ENCODE peak calls at places on chromosomes 2 and 18, in ten cellular contexts. One of them, this sample, is unnamed.

GRCh38 chr2:168660859-168661258 is 141.6 kb upstream of the NOSTRIN start:
- DNase-seq in pancreas: no peak
- DNase-seq in cardiac muscle cell: no peak
- DNase-seq in A549: no peak
- DNase-seq in HFFc6: no peak
- DNase-seq in fibroblast of lung: no peak
- DNase-seq in lower lobe of right lung: no peak
- DNase-seq in adrenal gland: no peak
- DNase-seq in choroid plexus epithelial cell: peak; percentile 37
- DNase-seq in keratinocyte: no peak
- DNase-seq in this sample: no peak

GRCh38 chr18:2853926-2854664 is 7.3 kb downstream of the EMILIN2 start:
- DNase-seq in pancreas: no peak
- DNase-seq in cardiac muscle cell: peak; percentile 77
- DNase-seq in A549: no peak
- DNase-seq in HFFc6: no peak
- DNase-seq in fibroblast of lung: no peak
- DNase-seq in lower lobe of right lung: no peak
- DNase-seq in adrenal gland: no peak
- DNase-seq in choroid plexus epithelial cell: no peak
- DNase-seq in keratinocyte: no peak
- DNase-seq in this sample: no peak

GRCh38 chr2:23596316-23596885 is 211.4 kb downstream of the KLHL29 start:
- DNase-seq in pancreas: no peak
- DNase-seq in cardiac muscle cell: no peak
- DNase-seq in A549: no peak
- DNase-seq in HFFc6: peak; percentile 54
- DNase-seq in fibroblast of lung: peak; percentile 74
- DNase-seq in lower lobe of right lung: no peak
- DNase-seq in adrenal gland: peak; percentile 86
- DNase-seq in choroid plexus epithelial cell: peak; percentile 10
- DNase-seq in keratinocyte: no peak
- DNase-seq in this sample: no peak

GRCh38 chr18:12315481-12315880 is 7.4 kb downstream of the TUBB6 start:
- DNase-seq in pancreas: no peak
- DNase-seq in cardiac muscle cell: no peak
- DNase-seq in A549: no peak
- DNase-seq in HFFc6: no peak
- DNase-seq in fibroblast of lung: no peak
- DNase-seq in lower lobe of right lung: no peak
- DNase-seq in adrenal gland: no peak
- DNase-seq in choroid plexus epithelial cell: no peak
- DNase-seq in keratinocyte: no peak
- DNase-seq in this sample: no peak

GRCh38 chr18:59516356-59517155 is 157.5 kb upstream of the LMAN1 start:
- DNase-seq in pancreas: no peak
- DNase-seq in cardiac muscle cell: peak; percentile 80
- DNase-seq in A549: peak; percentile 31
- DNase-seq in HFFc6: peak; percentile 74
- DNase-seq in fibroblast of lung: peak; percentile 81
- DNase-seq in lower lobe of right lung: no peak
- DNase-seq in adrenal gland: peak; percentile 88
- DNase-seq in choroid plexus epithelial cell: peak; percentile 88
- DNase-seq in keratinocyte: no peak
- DNase-seq in this sample: no peak

GRCh38 chr2:10566021-10566420 is 117.9 kb upstream of the ODC1 start:
- DNase-seq in pancreas: no peak
- DNase-seq in cardiac muscle cell: no peak
- DNase-seq in A549: no peak
- DNase-seq in HFFc6: peak; percentile 57
- DNase-seq in fibroblast of lung: peak; percentile 54
- DNase-seq in lower lobe of right lung: no peak
- DNase-seq in adrenal gland: no peak
- DNase-seq in choroid plexus epithelial cell: no peak
- DNase-seq in keratinocyte: no peak
- DNase-seq in this sample: no peak

GRCh38 chr2:210502997-210503621 is 26.6 kb upstream of the LANCL1 start:
- DNase-seq in pancreas: peak; percentile 53
- DNase-seq in cardiac muscle cell: peak; percentile 41
- DNase-seq in A549: peak; percentile 38
- DNase-seq in HFFc6: peak; percentile 51
- DNase-seq in fibroblast of lung: peak; percentile 33
- DNase-seq in lower lobe of right lung: no peak
- DNase-seq in adrenal gland: peak; percentile 61
- DNase-seq in choroid plexus epithelial cell: peak; percentile 71
- DNase-seq in keratinocyte: no peak
- DNase-seq in this sample: no peak

GRCh38 chr2:228048838-228049490 is 132.5 kb downstream of the SPHKAP start:
- DNase-seq in pancreas: no peak
- DNase-seq in cardiac muscle cell: peak; percentile 70
- DNase-seq in A549: peak; percentile 41
- DNase-seq in HFFc6: peak; percentile 57
- DNase-seq in fibroblast of lung: peak; percentile 19
- DNase-seq in lower lobe of right lung: no peak
- DNase-seq in adrenal gland: peak; percentile 28
- DNase-seq in choroid plexus epithelial cell: peak; percentile 69
- DNase-seq in keratinocyte: peak; percentile 23
- DNase-seq in this sample: peak; percentile 3

GRCh38 chr2:105497094-105497493 is 98.2 kb upstream of the FHL2 start:
- DNase-seq in pancreas: no peak
- DNase-seq in cardiac muscle cell: no peak
- DNase-seq in A549: no peak
- DNase-seq in HFFc6: no peak
- DNase-seq in fibroblast of lung: peak; percentile 39
- DNase-seq in lower lobe of right lung: no peak
- DNase-seq in adrenal gland: no peak
- DNase-seq in choroid plexus epithelial cell: no peak
- DNase-seq in keratinocyte: no peak
- DNase-seq in this sample: no peak

GRCh38 chr2:111711270-111711669 is 172.7 kb downstream of the ANAPC1 start:
- DNase-seq in pancreas: no peak
- DNase-seq in cardiac muscle cell: no peak
- DNase-seq in A549: no peak
- DNase-seq in HFFc6: no peak
- DNase-seq in fibroblast of lung: no peak
- DNase-seq in lower lobe of right lung: no peak
- DNase-seq in adrenal gland: no peak
- DNase-seq in choroid plexus epithelial cell: no peak
- DNase-seq in keratinocyte: no peak
- DNase-seq in this sample: no peak

GRCh38 chr2:123961576-123961975 is 63.5 kb upstream of the CNTNAP5 start:
- DNase-seq in pancreas: no peak
- DNase-seq in cardiac muscle cell: no peak
- DNase-seq in A549: no peak
- DNase-seq in HFFc6: no peak
- DNase-seq in fibroblast of lung: no peak
- DNase-seq in lower lobe of right lung: no peak
- DNase-seq in adrenal gland: no peak
- DNase-seq in choroid plexus epithelial cell: peak; percentile 3
- DNase-seq in keratinocyte: no peak
- DNase-seq in this sample: no peak

GRCh38 chr2:23312996-23313606 is 71.9 kb upstream of the KLHL29 start:
- DNase-seq in pancreas: no peak
- DNase-seq in cardiac muscle cell: peak; percentile 46
- DNase-seq in A549: peak; percentile 44
- DNase-seq in HFFc6: no peak
- DNase-seq in fibroblast of lung: no peak
- DNase-seq in lower lobe of right lung: no peak
- DNase-seq in adrenal gland: no peak
- DNase-seq in choroid plexus epithelial cell: peak; percentile 22
- DNase-seq in keratinocyte: no peak
- DNase-seq in this sample: no peak

GRCh38 chr18:25077933-25078707 is 273.8 kb downstream of the ZNF521 start:
- DNase-seq in pancreas: no peak
- DNase-seq in cardiac muscle cell: no peak
- DNase-seq in A549: no peak
- DNase-seq in HFFc6: no peak
- DNase-seq in fibroblast of lung: no peak
- DNase-seq in lower lobe of right lung: no peak
- DNase-seq in adrenal gland: no peak
- DNase-seq in choroid plexus epithelial cell: no peak
- DNase-seq in keratinocyte: no peak
- DNase-seq in this sample: no peak

GRCh38 chr2:68251855-68252406 is 401 bp downstream of the PPP3R1 start:
- DNase-seq in pancreas: peak; percentile 66
- DNase-seq in cardiac muscle cell: peak; percentile 56
- DNase-seq in A549: no peak
- DNase-seq in HFFc6: no peak
- DNase-seq in fibroblast of lung: no peak
- DNase-seq in lower lobe of right lung: peak; percentile 61
- DNase-seq in adrenal gland: peak; percentile 34
- DNase-seq in choroid plexus epithelial cell: no peak
- DNase-seq in keratinocyte: no peak
- DNase-seq in this sample: no peak

GRCh38 chr2:102301867-102302362 is 9.4 kb upstream of the IL1RL1 start:
- DNase-seq in pancreas: no peak
- DNase-seq in cardiac muscle cell: peak; percentile 53
- DNase-seq in A549: no peak
- DNase-seq in HFFc6: no peak
- DNase-seq in fibroblast of lung: no peak
- DNase-seq in lower lobe of right lung: no peak
- DNase-seq in adrenal gland: no peak
- DNase-seq in choroid plexus epithelial cell: peak; percentile 77
- DNase-seq in keratinocyte: no peak
- DNase-seq in this sample: no peak

GRCh38 chr2:215833531-215834162 is 179.7 kb downstream of the MREG start:
- DNase-seq in pancreas: no peak
- DNase-seq in cardiac muscle cell: no peak
- DNase-seq in A549: no peak
- DNase-seq in HFFc6: no peak
- DNase-seq in fibroblast of lung: peak; percentile 92
- DNase-seq in lower lobe of right lung: no peak
- DNase-seq in adrenal gland: no peak
- DNase-seq in choroid plexus epithelial cell: peak; percentile 96
- DNase-seq in keratinocyte: no peak
- DNase-seq in this sample: peak; percentile 9

GRCh38 chr2:178450574-178451429 is at the start of the genes PJVK and PRKRA:
- DNase-seq in pancreas: peak; percentile 99
- DNase-seq in cardiac muscle cell: peak; percentile 98
- DNase-seq in A549: peak; percentile 72
- DNase-seq in HFFc6: peak; percentile 92
- DNase-seq in fibroblast of lung: peak; percentile 96
- DNase-seq in lower lobe of right lung: peak; percentile 99
- DNase-seq in adrenal gland: peak; percentile 97
- DNase-seq in choroid plexus epithelial cell: peak; percentile 99
- DNase-seq in keratinocyte: peak; percentile 25
- DNase-seq in this sample: peak; percentile 80
- TF ChIP-seq CTCF in pancreas: no peak
- TF ChIP-seq CTCF in cardiac muscle cell: no peak
- TF ChIP-seq CTCF in A549: no peak
- TF ChIP-seq CTCF in HFFc6: peak; percentile 43
- TF ChIP-seq CTCF in fibroblast of lung: no peak
- TF ChIP-seq CTCF in lower lobe of right lung: no peak
- TF ChIP-seq CTCF in adrenal gland: no peak
- TF ChIP-seq CTCF in choroid plexus epithelial cell: no peak
- TF ChIP-seq CTCF in keratinocyte: no peak
- TF ChIP-seq CTCF in this sample: no peak

DNA sequence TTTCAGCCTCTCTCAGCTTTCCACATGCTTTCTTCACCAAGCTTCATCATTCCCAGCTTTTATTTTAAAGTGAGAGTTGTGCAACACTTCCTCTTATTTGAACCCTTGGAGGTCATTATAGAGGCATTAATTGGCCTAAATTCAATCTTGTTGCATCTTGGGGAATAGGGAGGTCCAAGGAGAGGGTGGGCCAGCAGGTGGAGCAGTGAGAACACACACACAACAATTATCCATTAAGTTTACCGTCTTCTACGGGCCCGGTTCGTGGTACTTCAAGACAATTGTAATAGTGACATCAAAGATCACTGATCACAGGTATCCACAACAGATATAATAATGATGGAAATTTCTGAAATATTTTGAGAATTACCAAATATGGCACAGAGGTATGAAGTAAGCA is 457.2 kb upstream of the SMIM21 start:
- DNase-seq in pancreas: no peak
- DNase-seq in cardiac muscle cell: no peak
- DNase-seq in A549: no peak
- DNase-seq in HFFc6: no peak
- DNase-seq in fibroblast of lung: no peak
- DNase-seq in lower lobe of right lung: no peak
- DNase-seq in adrenal gland: no peak
- DNase-seq in choroid plexus epithelial cell: no peak
- DNase-seq in keratinocyte: no peak
- DNase-seq in this sample: no peak
- TF ChIP-seq CTCF in pancreas: no peak
- TF ChIP-seq CTCF in cardiac muscle cell: no peak
- TF ChIP-seq CTCF in A549: no peak
- TF ChIP-seq CTCF in HFFc6: no peak
- TF ChIP-seq CTCF in fibroblast of lung: no peak
- TF ChIP-seq CTCF in lower lobe of right lung: no peak
- TF ChIP-seq CTCF in adrenal gland: no peak
- TF ChIP-seq CTCF in choroid plexus epithelial cell: no peak
- TF ChIP-seq CTCF in keratinocyte: no peak
- TF ChIP-seq CTCF in this sample: no peak

DNA sequence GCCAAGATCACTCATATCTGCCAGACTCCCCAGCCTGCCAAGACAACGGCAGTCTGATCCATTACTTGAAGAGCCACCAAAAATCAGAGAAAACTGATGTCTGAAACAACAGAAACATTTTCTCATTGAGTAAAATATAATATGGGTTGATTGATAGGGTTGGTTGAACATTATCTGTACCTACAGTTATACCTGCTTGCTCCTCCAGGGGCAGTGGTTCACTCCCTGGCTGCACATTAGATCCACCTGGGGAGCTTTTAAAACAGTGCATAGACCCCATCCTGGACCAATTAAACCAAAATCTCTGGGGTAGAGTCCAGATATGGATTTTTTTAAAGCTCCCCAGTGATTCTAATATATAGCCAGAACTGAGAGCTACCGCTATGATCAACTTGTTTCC is 43.6 kb upstream of the SLC14A2 start:
- DNase-seq in pancreas: no peak
- DNase-seq in cardiac muscle cell: no peak
- DNase-seq in A549: peak; percentile 5
- DNase-seq in HFFc6: no peak
- DNase-seq in fibroblast of lung: no peak
- DNase-seq in lower lobe of right lung: no peak
- DNase-seq in adrenal gland: no peak
- DNase-seq in choroid plexus epithelial cell: peak; percentile 11
- DNase-seq in keratinocyte: no peak
- DNase-seq in this sample: no peak
- TF ChIP-seq CTCF in pancreas: no peak
- TF ChIP-seq CTCF in cardiac muscle cell: peak; percentile 23
- TF ChIP-seq CTCF in A549: no peak
- TF ChIP-seq CTCF in HFFc6: peak; percentile 48
- TF ChIP-seq CTCF in fibroblast of lung: peak; percentile 16
- TF ChIP-seq CTCF in lower lobe of right lung: no peak
- TF ChIP-seq CTCF in adrenal gland: peak; percentile 17
- TF ChIP-seq CTCF in choroid plexus epithelial cell: peak; percentile 50
- TF ChIP-seq CTCF in keratinocyte: peak; percentile 60
- TF ChIP-seq CTCF in this sample: peak; percentile 16

DNA sequence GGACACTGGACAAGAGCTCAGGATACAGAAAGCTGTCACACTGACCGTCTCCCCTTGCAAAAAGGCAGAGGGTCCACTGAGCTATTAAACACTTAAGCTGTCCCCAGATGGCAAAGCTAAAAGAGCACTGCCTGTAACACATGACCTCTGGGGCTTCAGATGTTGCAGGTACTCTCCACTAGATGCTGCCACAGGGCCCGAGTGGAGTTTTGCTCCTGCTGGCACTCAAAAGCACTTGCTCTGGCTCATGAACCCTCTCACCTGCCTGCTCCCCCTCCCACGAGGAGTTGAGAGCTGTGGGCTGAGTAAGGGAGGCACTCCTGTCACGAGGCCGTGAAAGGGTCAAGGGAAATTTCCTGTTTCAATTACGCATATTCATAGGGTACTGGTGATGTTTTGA is 227.9 kb downstream of the PRKCE start:
- DNase-seq in pancreas: no peak
- DNase-seq in cardiac muscle cell: no peak
- DNase-seq in A549: no peak
- DNase-seq in HFFc6: no peak
- DNase-seq in fibroblast of lung: no peak
- DNase-seq in lower lobe of right lung: peak; percentile 52
- DNase-seq in adrenal gland: no peak
- DNase-seq in choroid plexus epithelial cell: no peak
- DNase-seq in keratinocyte: no peak
- DNase-seq in this sample: no peak
- TF ChIP-seq CTCF in pancreas: no peak
- TF ChIP-seq CTCF in cardiac muscle cell: no peak
- TF ChIP-seq CTCF in A549: no peak
- TF ChIP-seq CTCF in HFFc6: no peak
- TF ChIP-seq CTCF in fibroblast of lung: no peak
- TF ChIP-seq CTCF in lower lobe of right lung: peak; percentile 11
- TF ChIP-seq CTCF in adrenal gland: no peak
- TF ChIP-seq CTCF in choroid plexus epithelial cell: no peak
- TF ChIP-seq CTCF in keratinocyte: no peak
- TF ChIP-seq CTCF in this sample: no peak